ENCODE peak calls at places on chromosome 4, in eight cellular contexts. Q is fibroblast of lung; J is mesenchymal stem cell; E is transverse colon; R is upper lobe of right lung; V is lower lobe of right lung; L is lung; U is CD8-positive, alpha-beta memory T cell. I is an unnamed sample.

GRCh38 chr4:2436301-2436700 is 17.5 kb downstream of the CFAP99 start:
- DNase-seq in V (no peak), L (no peak), Q (no peak), J (no peak), U (no peak), R (no peak), E (no peak), I (no peak)

GRCh38 chr4:151692821-151693504 is 67.8 kb downstream of the GATB start:
- DNase-seq in V (no peak), U (no peak), R (no peak), L (no peak), J (no peak), E (no peak), Q (no peak), I (no peak)

GRCh38 chr4:139557506-139558110 is 1.6 kb upstream of the SETD7 start:
- DNase-seq in J (no peak), L (peak; percentile 40), R (no peak), Q (no peak), E (no peak), U (no peak), V (peak; percentile 51), I (no peak)

GRCh38 chr4:128854433-128854832 is 44.9 kb downstream of the JADE1 start:
- DNase-seq in R (no peak), U (no peak), V (no peak), E (no peak), J (peak; percentile 75), Q (no peak), L (no peak), I (no peak)

GRCh38 chr4:90190510-90190909 is 63.3 kb downstream of the CCSER1 start:
- DNase-seq in J (no peak), L (no peak), U (no peak), E (no peak), R (no peak), Q (no peak), V (no peak), I (no peak)

GRCh38 chr4:36198861-36199260 is 45.5 kb downstream of the ARAP2 start:
- DNase-seq in Q (no peak), R (no peak), L (no peak), J (no peak), U (no peak), E (no peak), V (no peak), I (no peak)

GRCh38 chr4:88814043-88814617 is 116.5 kb upstream of the NAP1L5 start:
- DNase-seq in U (no peak), V (no peak), R (no peak), Q (no peak), L (no peak), J (no peak), E (no peak), I (no peak)

GRCh38 chr4:23113104-23113503 is 420.4 kb downstream of the GBA3 start:
- DNase-seq in R (no peak), U (no peak), E (no peak), Q (no peak), L (no peak), J (no peak), V (no peak), I (no peak)

GRCh38 chr4:52572936-52573485 is 86.1 kb downstream of the USP46 start:
- DNase-seq in Q (peak; percentile 70), R (no peak), J (peak; percentile 84), V (no peak), U (no peak), E (no peak), L (no peak), I (no peak)

GRCh38 chr4:150080335-150080734 is 2.1 kb downstream of the DCLK2 start:
- DNase-seq in J (peak; percentile 41), Q (peak; percentile 35), E (no peak), R (no peak), V (no peak), L (no peak), U (no peak), I (no peak)

GRCh38 chr4:82934441-82934840 is 33.9 kb downstream of the THAP9 start:
- DNase-seq in L (no peak), Q (no peak), J (no peak), E (no peak), U (no peak), V (no peak), R (no peak), I (no peak)

GRCh38 chr4:53004497-53005148 is 142.5 kb downstream of the RASL11B start:
- DNase-seq in E (no peak), L (no peak), V (no peak), R (no peak), U (no peak), Q (no peak), J (no peak), I (no peak)

DNA sequence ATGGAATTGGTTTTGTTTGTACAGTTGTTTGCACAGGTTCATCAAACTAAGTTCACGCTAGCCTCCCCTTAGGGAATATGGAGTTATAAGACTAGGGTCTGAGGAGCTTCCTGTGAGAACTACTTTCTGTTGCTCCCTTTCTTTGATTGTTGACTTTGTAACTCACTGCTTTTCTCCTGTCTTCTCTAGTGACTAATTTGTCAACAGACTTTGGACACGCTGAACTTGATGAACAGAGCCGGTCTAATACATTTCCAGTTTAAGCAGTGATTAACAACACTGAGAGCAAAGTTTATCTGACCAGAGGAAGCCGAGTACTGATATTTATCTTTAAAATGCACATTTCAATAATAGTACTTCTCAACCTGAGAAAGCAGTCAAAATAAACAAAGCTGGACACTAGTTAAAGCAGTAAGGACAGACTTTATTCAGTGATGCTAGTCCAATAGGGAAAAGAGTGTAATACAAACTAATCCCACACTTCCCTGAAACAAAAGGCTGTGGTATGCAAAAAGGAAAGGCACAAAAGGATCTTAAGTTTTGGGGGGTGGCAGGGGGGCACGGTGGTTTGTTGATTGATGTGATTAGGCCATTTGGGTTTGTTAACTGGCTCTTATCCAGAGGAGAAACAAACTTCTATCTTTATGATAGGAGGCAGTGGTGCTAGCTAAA is 2.7 kb upstream of the NUDT9 start:
- DNase-seq in U (no peak), R (no peak), L (no peak), J (peak; percentile 60), V (no peak), E (no peak), Q (no peak), I (no peak)
- H3K4me1 ChIP-seq in U (peaks cover 27% of the 10 kb centered on the region), R (peaks cover 24% of the 10 kb centered on the region), L (peaks cover 2% of the 10 kb centered on the region), J (peaks cover 8% of the 10 kb centered on the region), V (peaks cover 16% of the 10 kb centered on the region), E (peaks cover 24% of the 10 kb centered on the region), Q (peaks cover 5% of the 10 kb centered on the region), I (peaks cover 17% of the 10 kb centered on the region)

GRCh38 chr4:119040261-119040660 is 95.4 kb upstream of the MYOZ2 start:
- DNase-seq in R (no peak), U (no peak), Q (no peak), L (no peak), V (no peak), J (no peak), E (no peak), I (no peak)
- H3K4me1 ChIP-seq in R (peaks cover 19% of the 10 kb centered on the region), U (peaks cover 4% of the 10 kb centered on the region), Q (peaks cover 29% of the 10 kb centered on the region), L (peaks cover 2% of the 10 kb centered on the region), V (peaks cover 30% of the 10 kb centered on the region), J (peaks cover 5% of the 10 kb centered on the region), E (peaks cover 4% of the 10 kb centered on the region), I (no peaks in the 10 kb centered on the region)

DNA sequence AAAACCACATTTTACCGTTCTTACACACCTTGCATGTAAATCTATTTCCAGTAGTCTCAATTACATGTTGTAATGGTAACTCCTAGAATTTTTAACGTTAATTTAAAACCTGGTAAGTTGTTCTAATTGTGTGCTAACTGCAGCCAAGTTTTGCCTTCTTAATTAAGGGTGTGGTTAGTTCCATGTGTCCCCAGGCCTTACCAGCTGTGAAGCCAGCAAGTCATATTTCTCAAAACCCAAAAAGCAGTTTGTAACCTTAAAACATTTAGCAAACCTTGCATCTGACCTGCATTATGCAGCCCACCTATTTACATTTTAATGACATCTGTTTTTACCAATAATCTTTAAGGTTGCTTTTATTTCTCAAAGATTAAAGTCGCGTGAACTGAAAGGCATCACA is 18.4 kb upstream of the FAM47E start:
- DNase-seq in L (no peak), V (no peak), Q (no peak), U (no peak), J (no peak), R (no peak), E (no peak), I (no peak)
- H3K4me1 ChIP-seq in L (no peaks in the 10 kb centered on the region), V (peaks cover 8% of the 10 kb centered on the region), Q (peaks cover 3% of the 10 kb centered on the region), U (no peaks in the 10 kb centered on the region), J (no peaks in the 10 kb centered on the region), R (peaks cover 11% of the 10 kb centered on the region), E (no peaks in the 10 kb centered on the region), I (no peaks in the 10 kb centered on the region)

GRCh38 chr4:110624016-110624770 is 1.3 kb upstream of the PITX2 start:
- DNase-seq in L (no peak), R (no peak), Q (no peak), U (no peak), E (no peak), V (no peak), J (no peak), I (no peak)

GRCh38 chr4:110622841-110623709 is at the start of gene PITX2:
- DNase-seq in V (peak; percentile 68), E (peak; percentile 95), U (no peak), L (peak; percentile 53), J (peak; percentile 98), R (peak; percentile 80), Q (peak; percentile 84), I (no peak)

GRCh38 chr4:110624904-110625494 is 2.1 kb upstream of the PITX2 start:
- DNase-seq in L (no peak), E (no peak), V (no peak), J (no peak), Q (no peak), U (no peak), R (no peak), I (no peak)

GRCh38 chr4:110621839-110622751 is 782 bp downstream of the PITX2 start:
- DNase-seq in L (no peak), J (peak; percentile 68), V (no peak), U (no peak), E (no peak), R (no peak), Q (no peak), I (no peak)

GRCh38 chr4:110623710-110624015 is 786 bp upstream of the PITX2 start:
- DNase-seq in L (no peak), R (no peak), J (no peak), V (no peak), Q (no peak), E (no peak), U (no peak), I (no peak)
- H3K4me1 ChIP-seq in L (peaks cover 17% of the 10 kb centered on the region), R (peaks cover 26% of the 10 kb centered on the region), J (peaks cover 30% of the 10 kb centered on the region), V (peaks cover 28% of the 10 kb centered on the region), Q (no peaks in the 10 kb centered on the region), E (peaks cover 28% of the 10 kb centered on the region), U (no peaks in the 10 kb centered on the region), I (no peaks in the 10 kb centered on the region)

DNA sequence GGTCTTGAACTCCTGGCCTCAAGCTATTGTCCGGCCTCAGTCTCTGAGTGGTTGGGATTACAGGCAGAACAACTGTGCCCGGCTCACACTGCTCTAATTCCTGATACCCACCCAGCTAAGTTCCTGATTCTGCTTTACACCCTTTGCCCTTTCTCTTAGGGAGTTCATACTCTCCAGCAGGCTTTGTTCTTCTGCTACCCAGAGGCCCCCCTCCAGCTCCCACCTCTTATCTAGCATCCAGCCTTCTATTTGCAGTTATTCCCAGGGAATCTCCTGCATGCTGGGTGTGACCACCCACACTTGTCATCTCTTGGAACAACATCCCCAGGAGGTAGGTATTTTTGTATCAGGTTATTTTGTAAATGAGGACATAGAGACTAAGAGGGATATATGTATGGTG is 157.1 kb downstream of the SPRY1 start:
- DNase-seq in E (no peak), V (no peak), U (no peak), R (no peak), L (no peak), J (no peak), Q (no peak), I (no peak)
- H3K4me1 ChIP-seq in E (peaks cover 26% of the 10 kb centered on the region), V (peaks cover 30% of the 10 kb centered on the region), U (no peaks in the 10 kb centered on the region), R (peaks cover 27% of the 10 kb centered on the region), L (peaks cover 2% of the 10 kb centered on the region), J (peaks cover 10% of the 10 kb centered on the region), Q (peaks cover 9% of the 10 kb centered on the region), I (no peaks in the 10 kb centered on the region)

GRCh38 chr4:21470531-21470930 is 478.0 kb downstream of the KCNIP4 start:
- DNase-seq in Q (peak; percentile 78), J (peak; percentile 73), R (no peak), U (no peak), E (no peak), V (no peak), L (no peak), I (no peak)
- H3K4me1 ChIP-seq in Q (no peaks in the 10 kb centered on the region), J (no peaks in the 10 kb centered on the region), R (no peaks in the 10 kb centered on the region), U (no peaks in the 10 kb centered on the region), E (no peaks in the 10 kb centered on the region), V (no peaks in the 10 kb centered on the region), L (no peaks in the 10 kb centered on the region), I (no peaks in the 10 kb centered on the region)

I was measured in naive thymus-derived CD4-positive, alpha-beta T cell.